ENCODE peak calls at places on chromosome 22, in seven cellular contexts. One of them, this sample, is unnamed.
A peak's percentile ranks its signal among the peaks of the same experiment; 100 is the strongest.

GRCh38 chr22:17483670-17484372 is 79.5 kb upstream of the SLC25A18 start:
- DNase-seq in H9: no peak
- DNase-seq in stimulated activated CD8-positive, alpha-beta memory T cell treated with anti-CD3 and anti-CD28 coated beads, Interleukin-15, amount 100 ng/mL, for 4 hours: no peak
- DNase-seq in foreskin fibroblast: no peak
- DNase-seq in NCI-H1694: no peak
- DNase-seq in dermis blood vessel endothelial cell: no peak
- DNase-seq in HT1080: no peak
- DNase-seq in this sample: no peak

GRCh38 chr22:31119026-31119717 is 3.6 kb upstream of the INPP5J start:
- DNase-seq in H9: no peak
- DNase-seq in stimulated activated CD8-positive, alpha-beta memory T cell treated with anti-CD3 and anti-CD28 coated beads, Interleukin-15, amount 100 ng/mL, for 4 hours: no peak
- DNase-seq in foreskin fibroblast: no peak
- DNase-seq in NCI-H1694: no peak
- DNase-seq in dermis blood vessel endothelial cell: no peak
- DNase-seq in HT1080: no peak
- DNase-seq in this sample: no peak

GRCh38 chr22:22941831-22942510 is 54.4 kb downstream of the IGLL5 start:
- DNase-seq in H9: peak; percentile 23
- DNase-seq in stimulated activated CD8-positive, alpha-beta memory T cell treated with anti-CD3 and anti-CD28 coated beads, Interleukin-15, amount 100 ng/mL, for 4 hours: no peak
- DNase-seq in foreskin fibroblast: no peak
- DNase-seq in NCI-H1694: no peak
- DNase-seq in dermis blood vessel endothelial cell: no peak
- DNase-seq in HT1080: no peak
- DNase-seq in this sample: peak; percentile 15

GRCh38 chr22:44733426-44734106 is 18.8 kb upstream of the ARHGAP8 start:
- DNase-seq in H9: no peak
- DNase-seq in stimulated activated CD8-positive, alpha-beta memory T cell treated with anti-CD3 and anti-CD28 coated beads, Interleukin-15, amount 100 ng/mL, for 4 hours: no peak
- DNase-seq in foreskin fibroblast: no peak
- DNase-seq in NCI-H1694: no peak
- DNase-seq in dermis blood vessel endothelial cell: no peak
- DNase-seq in HT1080: no peak
- DNase-seq in this sample: no peak

GRCh38 chr22:41742918-41743317 is 43.6 kb downstream of the MEI1 start:
- DNase-seq in H9: peak; percentile 34
- DNase-seq in stimulated activated CD8-positive, alpha-beta memory T cell treated with anti-CD3 and anti-CD28 coated beads, Interleukin-15, amount 100 ng/mL, for 4 hours: no peak
- DNase-seq in foreskin fibroblast: no peak
- DNase-seq in NCI-H1694: no peak
- DNase-seq in dermis blood vessel endothelial cell: no peak
- DNase-seq in HT1080: no peak
- DNase-seq in this sample: no peak

GRCh38 chr22:20578192-20578591 is 70.8 kb downstream of the MED15 start:
- DNase-seq in H9: no peak
- DNase-seq in stimulated activated CD8-positive, alpha-beta memory T cell treated with anti-CD3 and anti-CD28 coated beads, Interleukin-15, amount 100 ng/mL, for 4 hours: no peak
- DNase-seq in foreskin fibroblast: no peak
- DNase-seq in NCI-H1694: no peak
- DNase-seq in dermis blood vessel endothelial cell: no peak
- DNase-seq in HT1080: no peak
- DNase-seq in this sample: no peak

GRCh38 chr22:49975543-49976389 is 15.2 kb downstream of the PIM3 start:
- DNase-seq in H9: peak; percentile 60
- DNase-seq in stimulated activated CD8-positive, alpha-beta memory T cell treated with anti-CD3 and anti-CD28 coated beads, Interleukin-15, amount 100 ng/mL, for 4 hours: no peak
- DNase-seq in foreskin fibroblast: peak; percentile 32
- DNase-seq in NCI-H1694: no peak
- DNase-seq in dermis blood vessel endothelial cell: no peak
- DNase-seq in HT1080: no peak
- DNase-seq in this sample: peak; percentile 78

GRCh38 chr22:17562906-17563870 is at the start of gene SLC25A18:
- DNase-seq in H9: peak; percentile 61
- DNase-seq in stimulated activated CD8-positive, alpha-beta memory T cell treated with anti-CD3 and anti-CD28 coated beads, Interleukin-15, amount 100 ng/mL, for 4 hours: no peak
- DNase-seq in foreskin fibroblast: no peak
- DNase-seq in NCI-H1694: no peak
- DNase-seq in dermis blood vessel endothelial cell: no peak
- DNase-seq in HT1080: no peak
- DNase-seq in this sample: no peak

GRCh38 chr22:45302047-45302446 is 7.7 kb upstream of the FAM118A start:
- DNase-seq in H9: no peak
- DNase-seq in stimulated activated CD8-positive, alpha-beta memory T cell treated with anti-CD3 and anti-CD28 coated beads, Interleukin-15, amount 100 ng/mL, for 4 hours: no peak
- DNase-seq in foreskin fibroblast: peak; percentile 72
- DNase-seq in NCI-H1694: no peak
- DNase-seq in dermis blood vessel endothelial cell: no peak
- DNase-seq in HT1080: peak; percentile 65
- DNase-seq in this sample: no peak

GRCh38 chr22:40504285-40505249 is 132.0 kb downstream of the MRTFA start:
- DNase-seq in H9: no peak
- DNase-seq in stimulated activated CD8-positive, alpha-beta memory T cell treated with anti-CD3 and anti-CD28 coated beads, Interleukin-15, amount 100 ng/mL, for 4 hours: no peak
- DNase-seq in foreskin fibroblast: no peak
- DNase-seq in NCI-H1694: no peak
- DNase-seq in dermis blood vessel endothelial cell: no peak
- DNase-seq in HT1080: no peak
- DNase-seq in this sample: no peak

GRCh38 chr22:44735518-44736428 is 16.6 kb upstream of the ARHGAP8 start:
- DNase-seq in H9: peak; percentile 89
- DNase-seq in stimulated activated CD8-positive, alpha-beta memory T cell treated with anti-CD3 and anti-CD28 coated beads, Interleukin-15, amount 100 ng/mL, for 4 hours: peak; percentile 57
- DNase-seq in foreskin fibroblast: no peak
- DNase-seq in NCI-H1694: peak; percentile 60
- DNase-seq in dermis blood vessel endothelial cell: peak; percentile 75
- DNase-seq in HT1080: peak; percentile 47
- DNase-seq in this sample: peak; percentile 93

GRCh38 chr22:39311592-39312400 is 7.6 kb downstream of the RPL3 start:
- DNase-seq in H9: peak; percentile 72
- DNase-seq in stimulated activated CD8-positive, alpha-beta memory T cell treated with anti-CD3 and anti-CD28 coated beads, Interleukin-15, amount 100 ng/mL, for 4 hours: no peak
- DNase-seq in foreskin fibroblast: no peak
- DNase-seq in NCI-H1694: no peak
- DNase-seq in dermis blood vessel endothelial cell: no peak
- DNase-seq in HT1080: peak; percentile 77
- DNase-seq in this sample: peak; percentile 72